ENCODE peak calls at places on chromosomes 5 and 9, in six cellular contexts. O, P, E, S, B and R are unnamed samples.

GRCh38 chr5:27388755-27389154 is 350.4 kb upstream of the CDH9 start:
- DNase-seq in E (no peak), B (no peak), P (no peak), S (no peak), O (no peak), R (no peak)

GRCh38 chr5:150660108-150660831 is 781 bp upstream of the MYOZ3 start:
- DNase-seq in S (no peak), E (no peak), O (no peak), P (no peak), B (no peak), R (no peak)

GRCh38 chr9:136539427-136540412 is 6.1 kb downstream of the NOTCH1 start:
- DNase-seq in P (peak), O (no peak), E (peak), B (no peak), S (no peak), R (peak)

GRCh38 chr5:160197341-160198147 is 31.8 kb upstream of the FABP6 start:
- DNase-seq in P (no peak), O (no peak), E (no peak), B (no peak), S (peak), R (no peak)

GRCh38 chr5:57735754-57736153 is 253.1 kb upstream of the ACTBL2 start:
- DNase-seq in B (no peak), O (peak), P (peak), S (peak), E (no peak), R (peak)

GRCh38 chr5:95620870-95621838 is 1.3 kb downstream of the GPR150 start:
- DNase-seq in E (no peak), B (peak), S (no peak), O (peak), P (no peak), R (peak)

GRCh38 chr9:101269596-101270324 is 115.0 kb downstream of the BAAT start:
- DNase-seq in S (no peak), O (no peak), E (no peak), B (no peak), P (no peak), R (no peak)

GRCh38 chr5:146079695-146080361 is 25.5 kb downstream of the PLAC8L1 start:
- DNase-seq in P (peak), E (no peak), O (peak), B (no peak), S (peak), R (no peak)

GRCh38 chr5:20555034-20555433 is 567.0 kb upstream of the CDH18 start:
- DNase-seq in E (no peak), O (no peak), B (no peak), P (no peak), S (no peak), R (no peak)

GRCh38 chr5:77409870-77410621 is 82.1 kb downstream of the WDR41 start:
- DNase-seq in S (no peak), P (no peak), O (no peak), B (no peak), E (no peak), R (no peak)

GRCh38 chr9:114995681-114996221 is 65.4 kb upstream of the TNFSF8 start:
- DNase-seq in E (no peak), B (no peak), S (no peak), O (no peak), P (no peak), R (no peak)

GRCh38 chr9:2479056-2479565 is 142.5 kb upstream of the VLDLR start:
- DNase-seq in P (no peak), B (no peak), O (no peak), S (no peak), E (no peak), R (peak)

GRCh38 chr5:75951716-75952115 is 131.5 kb upstream of the SV2C start:
- DNase-seq in P (no peak), S (no peak), O (no peak), E (no peak), B (no peak), R (no peak)

GRCh38 chr9:99905833-99906402 is 536 bp upstream of the STX17 start:
- DNase-seq in E (no peak), B (no peak), P (no peak), O (peak), S (peak), R (peak)

GRCh38 chr9:95585824-95586223 is 69.1 kb upstream of the PTCH1 start:
- DNase-seq in E (no peak), S (no peak), P (no peak), B (no peak), O (no peak), R (no peak)

GRCh38 chr9:84411647-84412267 is 71.2 kb upstream of the SLC28A3 start:
- DNase-seq in B (no peak), O (no peak), P (no peak), S (no peak), E (no peak), R (no peak)

GRCh38 chr9:114936566-114936965 is 6.2 kb upstream of the TNFSF8 start:
- DNase-seq in S (no peak), E (no peak), P (no peak), O (peak), B (no peak), R (no peak)

GRCh38 chr9:136058152-136058483 is 37.0 kb downstream of the NACC2 start:
- DNase-seq in B (no peak), S (no peak), P (no peak), E (peak), O (no peak), R (no peak)

GRCh38 chr5:23419115-23419514 is 88.3 kb upstream of the PRDM9 start:
- DNase-seq in P (no peak), B (peak), O (no peak), S (no peak), E (no peak), R (peak)

GRCh38 chr5:143812085-143812705 is at the start of gene HMHB1:
- DNase-seq in B (no peak), S (no peak), P (no peak), E (no peak), O (no peak), R (no peak)

GRCh38 chr9:31839273-31839672 is 545.2 kb upstream of the ACO1 start:
- DNase-seq in B (no peak), E (no peak), S (no peak), O (no peak), P (no peak), R (no peak)

GRCh38 chr5:100690036-100690560 is 154.9 kb downstream of the FAM174A start:
- DNase-seq in S (peak), P (no peak), O (peak), E (no peak), B (no peak), R (no peak)

GRCh38 chr5:110623875-110624274 is 102.6 kb downstream of the TMEM232 start:
- DNase-seq in O (peak), P (no peak), S (peak), B (no peak), E (no peak), R (no peak)

GRCh38 chr9:108094676-108094993 is 605.1 kb upstream of the KLF4 start:
- DNase-seq in P (no peak), E (no peak), S (peak), B (no peak), O (peak), R (no peak)

GRCh38 chr5:150410524-150411244 is 2.0 kb downstream of the CD74 start:
- DNase-seq in S (peak), B (peak), O (peak), P (peak), E (peak), R (peak)

GRCh38 chr9:35198191-35198590 is 36.4 kb downstream of the UNC13B start:
- DNase-seq in E (no peak), O (no peak), P (no peak), B (no peak), S (no peak), R (no peak)

GRCh38 chr9:92749071-92749933 is 15.3 kb downstream of the BICD2 start:
- DNase-seq in O (no peak), P (no peak), B (no peak), E (no peak), S (no peak), R (no peak)

GRCh38 chr5:167899490-167899889 is 392.0 kb upstream of the WWC1 start:
- DNase-seq in E (no peak), S (peak), P (no peak), O (peak), B (no peak), R (no peak)

GRCh38 chr5:124806026-124806856 is 59.8 kb upstream of the ZNF608 start:
- DNase-seq in E (no peak), P (no peak), B (peak), S (peak), O (peak), R (peak)

GRCh38 chr5:27290166-27290565 is 251.8 kb upstream of the CDH9 start:
- DNase-seq in S (no peak), P (no peak), O (no peak), B (no peak), E (no peak), R (no peak)

GRCh38 chr5:136047858-136048257 is 19.1 kb downstream of the TGFBI start:
- DNase-seq in O (no peak), P (no peak), S (no peak), E (peak), B (no peak), R (no peak)

GRCh38 chr5:127513571-127513970 is 3.9 kb upstream of the PRRC1 start:
- DNase-seq in E (no peak), S (no peak), B (no peak), P (no peak), O (no peak), R (no peak)
- H3K4me3 ChIP-seq in E (no peak), S (no peak), B (no peak), P (no peak), O (no peak), R (no peak)

GRCh38 chr5:1181451-1182359 is 19.7 kb upstream of the SLC6A19 start:
- DNase-seq in P (no peak), E (peak), S (no peak), B (no peak), O (no peak), R (no peak)

GRCh38 chr5:1183424-1184162 is 17.8 kb upstream of the SLC6A19 start:
- DNase-seq in S (no peak), B (no peak), P (no peak), E (no peak), O (no peak), R (no peak)

GRCh38 chr5:1184163-1184470 is 17.3 kb upstream of the SLC6A19 start:
- DNase-seq in P (no peak), E (no peak), B (no peak), O (no peak), S (no peak), R (no peak)

GRCh38 chr5:1182360-1182632 is 19.1 kb upstream of the SLC6A19 start:
- DNase-seq in O (no peak), P (no peak), B (no peak), E (peak), S (no peak), R (no peak)

GRCh38 chr5:1182633-1183423 is 18.6 kb upstream of the SLC6A19 start:
- DNase-seq in S (no peak), E (peak), B (no peak), O (no peak), P (no peak), R (no peak)
- H3K27ac ChIP-seq in S (no peak), E (no peak), B (peak), O (no peak), P (no peak), R (no peak)

GRCh38 chr5:139543423-139543991 is 17.6 kb upstream of the UBE2D2 start:
- DNase-seq in P (no peak), O (peak), B (no peak), S (peak), E (peak), R (no peak)
- H3K4me3 ChIP-seq in P (no peak), O (no peak), B (no peak), S (no peak), E (peak), R (no peak)

GRCh38 chr9:113533335-113534225 is 70.1 kb downstream of the RGS3 start:
- DNase-seq in S (no peak), E (no peak), B (no peak), O (no peak), P (no peak), R (no peak)
- H3K27ac ChIP-seq in S (no peak), E (peak), B (no peak), O (no peak), P (no peak), R (no peak)

GRCh38 chr5:35112300-35112699 is 64.6 kb upstream of the AGXT2 start:
- DNase-seq in S (no peak), E (no peak), B (no peak), O (no peak), P (no peak), R (no peak)
- H3K4me3 ChIP-seq in S (no peak), E (no peak), B (no peak), O (no peak), P (no peak), R (no peak)

GRCh38 chr5:54524704-54525103 is 7.1 kb downstream of the SNX18 start:
- DNase-seq in E (peak), B (no peak), S (no peak), P (no peak), O (peak), R (no peak)

GRCh38 chr5:54525226-54525625 is 7.7 kb downstream of the SNX18 start:
- DNase-seq in S (no peak), B (no peak), O (no peak), E (no peak), P (no peak), R (no peak)

GRCh38 chr5:54525692-54526091 is 8.1 kb downstream of the SNX18 start:
- DNase-seq in P (no peak), E (no peak), B (no peak), O (no peak), S (no peak), R (no peak)

GRCh38 chr5:54523534-54523933 is 6.0 kb downstream of the SNX18 start:
- DNase-seq in O (no peak), P (no peak), B (no peak), E (no peak), S (no peak), R (no peak)

DNA sequence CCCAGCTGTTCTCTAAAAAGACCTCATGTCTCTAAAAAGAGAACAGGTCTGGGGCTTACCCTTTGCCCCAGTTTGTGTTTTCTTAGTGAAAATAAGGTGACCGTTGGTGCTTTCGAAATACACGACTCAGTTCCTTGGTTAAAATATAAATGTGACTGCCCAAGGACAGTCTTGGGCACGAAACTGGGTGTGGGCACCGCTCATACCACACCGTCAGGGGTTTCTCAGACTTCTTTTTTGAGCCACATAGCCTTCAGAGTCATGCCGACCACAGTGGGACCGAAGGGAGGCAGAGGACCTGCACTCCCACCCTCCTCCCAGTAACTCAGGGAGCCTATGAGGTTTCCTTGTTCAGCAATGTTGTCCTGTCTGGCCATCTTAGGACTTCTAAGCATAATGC is 6.5 kb downstream of the SNX18 start:
- DNase-seq in B (no peak), O (no peak), P (no peak), S (no peak), E (no peak), R (no peak)
- H3K27ac ChIP-seq in B (no peak), O (peak), P (no peak), S (peak), E (peak), R (no peak)

GRCh38 chr5:172860520-172861443 is 26.7 kb downstream of the ERGIC1 start:
- DNase-seq in S (peak), O (peak), E (peak), P (no peak), B (no peak), R (peak)
- H3K4me3 ChIP-seq in S (no peak), O (no peak), E (peak), P (no peak), B (no peak), R (no peak)